ENCODE peak calls at places on chromosomes 3 and 15, in seven cellular contexts. One of them, this sample, is unnamed.

GRCh38 chr3:104133004-104133403 is 1233.7 kb upstream of the ALCAM start:
- DNase-seq in activated B cell treated with CpG ODN at 0.5 μM for 24 hours: no peak
- DNase-seq in H1: no peak
- DNase-seq in mucosa of descending colon: no peak
- DNase-seq in mammary epithelial cell: no peak
- DNase-seq in sigmoid colon: no peak
- DNase-seq in epithelial cell of esophagus: no peak
- DNase-seq in this sample: no peak

GRCh38 chr3:188796122-188796631 is 375.6 kb upstream of the TPRG1 start:
- DNase-seq in mammary epithelial cell: peak
- DNase-seq in activated B cell treated with CpG ODN at 0.5 μM for 24 hours: no peak
- DNase-seq in mucosa of descending colon: no peak
- DNase-seq in H1: no peak
- DNase-seq in epithelial cell of esophagus: peak
- DNase-seq in sigmoid colon: no peak
- DNase-seq in this sample: no peak

GRCh38 chr3:71304684-71305083 is 278.8 kb downstream of the FOXP1 start:
- DNase-seq in activated B cell treated with CpG ODN at 0.5 μM for 24 hours: no peak
- DNase-seq in H1: no peak
- DNase-seq in mammary epithelial cell: peak
- DNase-seq in epithelial cell of esophagus: peak
- DNase-seq in mucosa of descending colon: no peak
- DNase-seq in sigmoid colon: no peak
- DNase-seq in this sample: no peak

GRCh38 chr3:87437765-87438164 is 161.4 kb upstream of the POU1F1 start:
- DNase-seq in activated B cell treated with CpG ODN at 0.5 μM for 24 hours: no peak
- DNase-seq in sigmoid colon: no peak
- DNase-seq in mammary epithelial cell: peak
- DNase-seq in mucosa of descending colon: no peak
- DNase-seq in epithelial cell of esophagus: peak
- DNase-seq in H1: no peak
- DNase-seq in this sample: no peak

GRCh38 chr3:131075632-131076328 is 49.1 kb downstream of the NEK11 start:
- DNase-seq in mucosa of descending colon: no peak
- DNase-seq in epithelial cell of esophagus: no peak
- DNase-seq in activated B cell treated with CpG ODN at 0.5 μM for 24 hours: no peak
- DNase-seq in mammary epithelial cell: no peak
- DNase-seq in H1: no peak
- DNase-seq in sigmoid colon: no peak
- DNase-seq in this sample: no peak

GRCh38 chr3:181622365-181622764 is 89.4 kb upstream of the SOX2 start:
- DNase-seq in activated B cell treated with CpG ODN at 0.5 μM for 24 hours: no peak
- DNase-seq in sigmoid colon: no peak
- DNase-seq in mucosa of descending colon: no peak
- DNase-seq in epithelial cell of esophagus: peak
- DNase-seq in mammary epithelial cell: peak
- DNase-seq in H1: no peak
- DNase-seq in this sample: no peak

GRCh38 chr15:83114856-83115255 is 7.4 kb downstream of the TM6SF1 start:
- DNase-seq in mammary epithelial cell: no peak
- DNase-seq in epithelial cell of esophagus: no peak
- DNase-seq in mucosa of descending colon: no peak
- DNase-seq in activated B cell treated with CpG ODN at 0.5 μM for 24 hours: no peak
- DNase-seq in H1: no peak
- DNase-seq in sigmoid colon: no peak
- DNase-seq in this sample: no peak

GRCh38 chr15:85625856-85626255 is 168.9 kb downstream of the KLHL25 start:
- DNase-seq in H1: no peak
- DNase-seq in mucosa of descending colon: no peak
- DNase-seq in activated B cell treated with CpG ODN at 0.5 μM for 24 hours: no peak
- DNase-seq in epithelial cell of esophagus: peak
- DNase-seq in sigmoid colon: no peak
- DNase-seq in mammary epithelial cell: peak
- DNase-seq in this sample: no peak

GRCh38 chr3:140765246-140765645 is 87.4 kb downstream of the TRIM42 start:
- DNase-seq in H1: no peak
- DNase-seq in sigmoid colon: no peak
- DNase-seq in mammary epithelial cell: no peak
- DNase-seq in epithelial cell of esophagus: no peak
- DNase-seq in activated B cell treated with CpG ODN at 0.5 μM for 24 hours: no peak
- DNase-seq in mucosa of descending colon: no peak
- DNase-seq in this sample: no peak

GRCh38 chr3:193837347-193837827 is 244.4 kb downstream of the OPA1 start:
- DNase-seq in mucosa of descending colon: no peak
- DNase-seq in sigmoid colon: no peak
- DNase-seq in mammary epithelial cell: peak
- DNase-seq in epithelial cell of esophagus: peak
- DNase-seq in activated B cell treated with CpG ODN at 0.5 μM for 24 hours: no peak
- DNase-seq in H1: no peak
- DNase-seq in this sample: no peak

GRCh38 chr15:77869021-77869895 is 208.3 kb downstream of the TBC1D2B start:
- DNase-seq in sigmoid colon: peak
- DNase-seq in H1: no peak
- DNase-seq in mucosa of descending colon: peak
- DNase-seq in epithelial cell of esophagus: no peak
- DNase-seq in activated B cell treated with CpG ODN at 0.5 μM for 24 hours: no peak
- DNase-seq in mammary epithelial cell: peak
- DNase-seq in this sample: no peak

GRCh38 chr3:56725175-56725574 is 42.1 kb upstream of the TASOR start:
- DNase-seq in epithelial cell of esophagus: no peak
- DNase-seq in mucosa of descending colon: no peak
- DNase-seq in H1: no peak
- DNase-seq in sigmoid colon: no peak
- DNase-seq in activated B cell treated with CpG ODN at 0.5 μM for 24 hours: no peak
- DNase-seq in mammary epithelial cell: no peak
- DNase-seq in this sample: no peak

GRCh38 chr3:30660128-30660525 is 53.7 kb downstream of the TGFBR2 start:
- DNase-seq in sigmoid colon: no peak
- DNase-seq in epithelial cell of esophagus: no peak
- DNase-seq in H1: no peak
- DNase-seq in activated B cell treated with CpG ODN at 0.5 μM for 24 hours: no peak
- DNase-seq in mucosa of descending colon: no peak
- DNase-seq in mammary epithelial cell: no peak
- DNase-seq in this sample: no peak

DNA sequence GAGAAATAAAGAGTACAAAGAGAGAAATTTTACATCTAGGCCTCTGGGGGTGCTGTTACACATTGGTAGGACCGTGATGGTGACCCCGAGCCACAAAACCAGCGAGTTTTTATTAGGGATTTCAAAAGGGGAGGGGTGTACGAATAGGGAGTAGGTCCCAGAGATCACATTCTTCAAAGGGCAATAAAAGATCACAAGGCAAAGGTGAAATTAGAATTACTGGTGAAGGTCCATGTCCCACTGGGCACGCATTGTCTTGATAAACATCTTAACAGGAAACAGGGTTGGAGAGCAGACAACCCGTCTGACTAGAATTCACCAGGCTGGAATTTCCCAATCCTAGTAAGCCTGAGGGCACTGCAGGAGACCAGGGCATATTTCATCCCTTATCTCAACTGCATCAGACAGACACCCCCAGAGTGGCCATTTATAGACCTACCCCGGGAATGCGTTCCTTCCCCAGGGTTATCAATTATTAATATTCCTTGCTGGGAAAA is 4.3 kb downstream of the IRAK2 start:
- DNase-seq in H1: no peak
- DNase-seq in sigmoid colon: no peak
- DNase-seq in mucosa of descending colon: no peak
- DNase-seq in mammary epithelial cell: peak
- DNase-seq in activated B cell treated with CpG ODN at 0.5 μM for 24 hours: no peak
- DNase-seq in epithelial cell of esophagus: peak
- DNase-seq in this sample: no peak
- TF ChIP-seq CTCF in H1: no peak
- TF ChIP-seq CTCF in sigmoid colon: no peak
- TF ChIP-seq CTCF in mucosa of descending colon: no peak
- TF ChIP-seq CTCF in mammary epithelial cell: no peak
- TF ChIP-seq CTCF in activated B cell treated with CpG ODN at 0.5 μM for 24 hours: no peak
- TF ChIP-seq CTCF in epithelial cell of esophagus: no peak
- TF ChIP-seq CTCF in this sample: no peak

GRCh38 chr3:39168156-39168780 is 14.9 kb upstream of the CSRNP1 start:
- DNase-seq in mammary epithelial cell: no peak
- DNase-seq in activated B cell treated with CpG ODN at 0.5 μM for 24 hours: no peak
- DNase-seq in sigmoid colon: peak
- DNase-seq in epithelial cell of esophagus: no peak
- DNase-seq in H1: no peak
- DNase-seq in mucosa of descending colon: no peak
- DNase-seq in this sample: no peak
- TF ChIP-seq CTCF in mammary epithelial cell: no peak
- TF ChIP-seq CTCF in activated B cell treated with CpG ODN at 0.5 μM for 24 hours: no peak
- TF ChIP-seq CTCF in sigmoid colon: no peak
- TF ChIP-seq CTCF in epithelial cell of esophagus: no peak
- TF ChIP-seq CTCF in H1: no peak
- TF ChIP-seq CTCF in mucosa of descending colon: no peak
- TF ChIP-seq CTCF in this sample: no peak

GRCh38 chr3:81871358-81872152 is 110.1 kb upstream of the GBE1 start:
- DNase-seq in epithelial cell of esophagus: no peak
- DNase-seq in mucosa of descending colon: no peak
- DNase-seq in mammary epithelial cell: no peak
- DNase-seq in activated B cell treated with CpG ODN at 0.5 μM for 24 hours: no peak
- DNase-seq in sigmoid colon: no peak
- DNase-seq in H1: no peak
- DNase-seq in this sample: no peak
- TF ChIP-seq CTCF in epithelial cell of esophagus: no peak
- TF ChIP-seq CTCF in mucosa of descending colon: no peak
- TF ChIP-seq CTCF in mammary epithelial cell: no peak
- TF ChIP-seq CTCF in activated B cell treated with CpG ODN at 0.5 μM for 24 hours: no peak
- TF ChIP-seq CTCF in sigmoid colon: no peak
- TF ChIP-seq CTCF in H1: no peak
- TF ChIP-seq CTCF in this sample: peak

GRCh38 chr15:90184786-90185704 is 16.1 kb upstream of the SEMA4B start:
- DNase-seq in epithelial cell of esophagus: peak
- DNase-seq in mammary epithelial cell: peak
- DNase-seq in mucosa of descending colon: peak
- DNase-seq in sigmoid colon: peak
- DNase-seq in H1: no peak
- DNase-seq in activated B cell treated with CpG ODN at 0.5 μM for 24 hours: peak
- DNase-seq in this sample: peak

GRCh38 chr15:90188914-90189748 is 12.0 kb upstream of the SEMA4B start:
- DNase-seq in mammary epithelial cell: no peak
- DNase-seq in mucosa of descending colon: no peak
- DNase-seq in H1: no peak
- DNase-seq in activated B cell treated with CpG ODN at 0.5 μM for 24 hours: no peak
- DNase-seq in sigmoid colon: no peak
- DNase-seq in epithelial cell of esophagus: peak
- DNase-seq in this sample: no peak

GRCh38 chr15:90187257-90187868 is 13.8 kb upstream of the SEMA4B start:
- DNase-seq in epithelial cell of esophagus: no peak
- DNase-seq in mucosa of descending colon: no peak
- DNase-seq in mammary epithelial cell: no peak
- DNase-seq in H1: no peak
- DNase-seq in sigmoid colon: no peak
- DNase-seq in activated B cell treated with CpG ODN at 0.5 μM for 24 hours: no peak
- DNase-seq in this sample: no peak

GRCh38 chr15:90181781-90182180 is 19.3 kb upstream of the SEMA4B start:
- DNase-seq in epithelial cell of esophagus: no peak
- DNase-seq in H1: no peak
- DNase-seq in mammary epithelial cell: no peak
- DNase-seq in sigmoid colon: no peak
- DNase-seq in mucosa of descending colon: no peak
- DNase-seq in activated B cell treated with CpG ODN at 0.5 μM for 24 hours: no peak
- DNase-seq in this sample: no peak

GRCh38 chr15:90184119-90184785 is 16.9 kb upstream of the SEMA4B start:
- DNase-seq in H1: no peak
- DNase-seq in epithelial cell of esophagus: peak
- DNase-seq in mucosa of descending colon: peak
- DNase-seq in mammary epithelial cell: peak
- DNase-seq in sigmoid colon: peak
- DNase-seq in activated B cell treated with CpG ODN at 0.5 μM for 24 hours: no peak
- DNase-seq in this sample: no peak
- TF ChIP-seq CTCF in H1: no peak
- TF ChIP-seq CTCF in epithelial cell of esophagus: no peak
- TF ChIP-seq CTCF in mucosa of descending colon: no peak
- TF ChIP-seq CTCF in mammary epithelial cell: no peak
- TF ChIP-seq CTCF in sigmoid colon: no peak
- TF ChIP-seq CTCF in activated B cell treated with CpG ODN at 0.5 μM for 24 hours: no peak
- TF ChIP-seq CTCF in this sample: no peak

DNA sequence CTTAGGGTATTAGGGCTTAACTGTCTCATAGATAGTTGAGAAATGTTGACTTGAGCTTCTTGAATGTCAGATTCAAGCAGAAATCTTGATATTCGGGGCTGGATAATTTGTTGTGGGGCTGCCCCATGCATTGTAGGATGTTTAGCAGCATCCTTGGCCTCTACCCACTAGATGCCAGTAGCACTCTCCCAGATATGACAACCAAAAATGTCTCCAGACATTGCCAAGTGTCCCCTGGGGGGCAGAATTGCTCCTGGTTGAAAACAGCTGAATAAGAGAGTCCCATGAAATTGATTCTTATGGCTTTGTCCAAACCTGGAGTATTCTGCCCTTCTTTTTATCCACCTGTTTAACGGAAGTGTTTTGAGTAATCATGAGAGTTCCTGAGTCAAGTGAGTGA is 15.9 kb upstream of the LCMT2 start:
- DNase-seq in epithelial cell of esophagus: no peak
- DNase-seq in H1: no peak
- DNase-seq in mammary epithelial cell: no peak
- DNase-seq in sigmoid colon: no peak
- DNase-seq in mucosa of descending colon: no peak
- DNase-seq in activated B cell treated with CpG ODN at 0.5 μM for 24 hours: no peak
- DNase-seq in this sample: no peak
- TF ChIP-seq CTCF in epithelial cell of esophagus: no peak
- TF ChIP-seq CTCF in H1: no peak
- TF ChIP-seq CTCF in mammary epithelial cell: no peak
- TF ChIP-seq CTCF in sigmoid colon: no peak
- TF ChIP-seq CTCF in mucosa of descending colon: no peak
- TF ChIP-seq CTCF in activated B cell treated with CpG ODN at 0.5 μM for 24 hours: no peak
- TF ChIP-seq CTCF in this sample: peak

DNA sequence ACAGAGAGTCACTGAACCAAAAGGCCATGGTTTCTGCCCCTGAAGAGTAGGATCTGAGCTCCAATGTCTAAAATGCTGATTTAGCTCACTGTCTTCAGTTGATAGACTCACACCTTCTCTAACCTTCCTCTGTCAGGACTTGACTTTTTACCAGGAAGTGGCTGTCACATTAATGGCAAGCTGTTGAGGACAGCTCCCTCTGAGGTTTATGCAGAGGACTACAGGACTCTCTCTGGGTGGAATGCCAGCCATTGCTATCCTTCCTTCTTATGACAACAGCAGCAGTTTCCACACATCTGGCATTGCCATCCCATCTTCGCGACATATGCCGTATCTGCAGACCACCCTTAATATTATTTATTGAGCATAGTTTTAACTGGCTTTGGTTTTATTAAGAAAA is 103.8 kb upstream of the PRICKLE2 start:
- DNase-seq in activated B cell treated with CpG ODN at 0.5 μM for 24 hours: no peak
- DNase-seq in epithelial cell of esophagus: peak
- DNase-seq in sigmoid colon: no peak
- DNase-seq in mucosa of descending colon: no peak
- DNase-seq in H1: no peak
- DNase-seq in mammary epithelial cell: peak
- DNase-seq in this sample: no peak
- TF ChIP-seq CTCF in activated B cell treated with CpG ODN at 0.5 μM for 24 hours: no peak
- TF ChIP-seq CTCF in epithelial cell of esophagus: peak
- TF ChIP-seq CTCF in sigmoid colon: no peak
- TF ChIP-seq CTCF in mucosa of descending colon: no peak
- TF ChIP-seq CTCF in H1: peak
- TF ChIP-seq CTCF in mammary epithelial cell: peak
- TF ChIP-seq CTCF in this sample: peak

This sample was measured in D721Med.